ENCODE peak calls at places on chromosomes 5 and 9, in six cellular contexts. One of them, this sample, is unnamed.

GRCh38 chr9:124840300-124840833 is 12.9 kb upstream of the WDR38 start:
- DNase-seq in left ventricle myocardium inferior: no peak
- DNase-seq in neuronal stem cell: no peak
- DNase-seq in H1: no peak
- DNase-seq in tibial nerve: no peak
- DNase-seq in OCI-LY7: no peak
- DNase-seq in this sample: no peak

GRCh38 chr9:71042448-71042847 is 79.0 kb downstream of the TRPM3 start:
- DNase-seq in neuronal stem cell: no peak
- DNase-seq in left ventricle myocardium inferior: no peak
- DNase-seq in OCI-LY7: no peak
- DNase-seq in tibial nerve: no peak
- DNase-seq in H1: no peak
- DNase-seq in this sample: no peak

GRCh38 chr5:68504306-68504705 is 288.8 kb downstream of the PIK3R1 start:
- DNase-seq in left ventricle myocardium inferior: no peak
- DNase-seq in neuronal stem cell: no peak
- DNase-seq in OCI-LY7: no peak
- DNase-seq in H1: no peak
- DNase-seq in tibial nerve: no peak
- DNase-seq in this sample: no peak

GRCh38 chr9:126699401-126699851 is 85.7 kb downstream of the LMX1B start:
- DNase-seq in left ventricle myocardium inferior: no peak
- DNase-seq in tibial nerve: no peak
- DNase-seq in H1: no peak
- DNase-seq in neuronal stem cell: no peak
- DNase-seq in OCI-LY7: no peak
- DNase-seq in this sample: no peak

GRCh38 chr5:131637694-131638093 is 2.7 kb upstream of the RAPGEF6 start:
- DNase-seq in H1: no peak
- DNase-seq in left ventricle myocardium inferior: no peak
- DNase-seq in tibial nerve: no peak
- DNase-seq in OCI-LY7: no peak
- DNase-seq in neuronal stem cell: no peak
- DNase-seq in this sample: no peak

GRCh38 chr5:172123269-172123692 is 64.7 kb downstream of the STK10 start:
- DNase-seq in tibial nerve: peak; percentile 65
- DNase-seq in neuronal stem cell: no peak
- DNase-seq in left ventricle myocardium inferior: peak; percentile 84
- DNase-seq in OCI-LY7: no peak
- DNase-seq in H1: no peak
- DNase-seq in this sample: no peak

GRCh38 chr9:111056554-111056953 is 18.3 kb upstream of the LPAR1 start:
- DNase-seq in left ventricle myocardium inferior: no peak
- DNase-seq in neuronal stem cell: no peak
- DNase-seq in OCI-LY7: no peak
- DNase-seq in H1: no peak
- DNase-seq in tibial nerve: no peak
- DNase-seq in this sample: no peak

GRCh38 chr9:88198346-88198807 is 60.1 kb upstream of the SPATA31C2 start:
- DNase-seq in OCI-LY7: peak; percentile 4
- DNase-seq in tibial nerve: no peak
- DNase-seq in left ventricle myocardium inferior: no peak
- DNase-seq in H1: no peak
- DNase-seq in neuronal stem cell: no peak
- DNase-seq in this sample: no peak

GRCh38 chr5:59260973-59261372 is 632.6 kb downstream of the PDE4D start:
- DNase-seq in neuronal stem cell: no peak
- DNase-seq in OCI-LY7: no peak
- DNase-seq in left ventricle myocardium inferior: no peak
- DNase-seq in tibial nerve: no peak
- DNase-seq in H1: no peak
- DNase-seq in this sample: no peak

GRCh38 chr5:110590187-110590586 is 136.3 kb downstream of the TMEM232 start:
- DNase-seq in neuronal stem cell: no peak
- DNase-seq in H1: no peak
- DNase-seq in OCI-LY7: peak; percentile 4
- DNase-seq in left ventricle myocardium inferior: no peak
- DNase-seq in tibial nerve: no peak
- DNase-seq in this sample: peak; percentile 1

GRCh38 chr5:65029178-65029577 is 260.4 kb downstream of the CWC27 start:
- DNase-seq in OCI-LY7: no peak
- DNase-seq in neuronal stem cell: no peak
- DNase-seq in tibial nerve: no peak
- DNase-seq in H1: no peak
- DNase-seq in left ventricle myocardium inferior: no peak
- DNase-seq in this sample: no peak

GRCh38 chr9:127776919-127777280 is 1.6 kb downstream of the SH2D3C start:
- DNase-seq in tibial nerve: no peak
- DNase-seq in H1: no peak
- DNase-seq in left ventricle myocardium inferior: no peak
- DNase-seq in neuronal stem cell: no peak
- DNase-seq in OCI-LY7: peak; percentile 61
- DNase-seq in this sample: no peak

GRCh38 chr9:127778280-127779135 is at the start of gene SH2D3C:
- DNase-seq in H1: no peak
- DNase-seq in OCI-LY7: peak; percentile 77
- DNase-seq in tibial nerve: no peak
- DNase-seq in neuronal stem cell: no peak
- DNase-seq in left ventricle myocardium inferior: peak; percentile 67
- DNase-seq in this sample: no peak

GRCh38 chr9:127780126-127780885 is 1.8 kb upstream of the SH2D3C start:
- DNase-seq in tibial nerve: no peak
- DNase-seq in OCI-LY7: peak; percentile 43
- DNase-seq in H1: no peak
- DNase-seq in left ventricle myocardium inferior: no peak
- DNase-seq in neuronal stem cell: no peak
- DNase-seq in this sample: no peak

GRCh38 chr9:127777368-127777960 is 1.0 kb downstream of the SH2D3C start:
- DNase-seq in neuronal stem cell: no peak
- DNase-seq in tibial nerve: no peak
- DNase-seq in H1: no peak
- DNase-seq in left ventricle myocardium inferior: no peak
- DNase-seq in OCI-LY7: peak; percentile 37
- DNase-seq in this sample: peak; percentile 43

GRCh38 chr9:127779136-127779981 is 893 bp upstream of the SH2D3C start:
- DNase-seq in left ventricle myocardium inferior: no peak
- DNase-seq in H1: no peak
- DNase-seq in OCI-LY7: peak; percentile 94
- DNase-seq in tibial nerve: no peak
- DNase-seq in neuronal stem cell: no peak
- DNase-seq in this sample: peak; percentile 33
- H3K4me3 ChIP-seq in left ventricle myocardium inferior: peak overlapping the region; percentile 52
- H3K4me3 ChIP-seq in H1: no peak overlapping the region
- H3K4me3 ChIP-seq in OCI-LY7: peak overlapping the region; percentile 88
- H3K4me3 ChIP-seq in tibial nerve: no peak overlapping the region
- H3K4me3 ChIP-seq in neuronal stem cell: no peak overlapping the region
- H3K4me3 ChIP-seq in this sample: peak overlapping the region; percentile 61

DNA sequence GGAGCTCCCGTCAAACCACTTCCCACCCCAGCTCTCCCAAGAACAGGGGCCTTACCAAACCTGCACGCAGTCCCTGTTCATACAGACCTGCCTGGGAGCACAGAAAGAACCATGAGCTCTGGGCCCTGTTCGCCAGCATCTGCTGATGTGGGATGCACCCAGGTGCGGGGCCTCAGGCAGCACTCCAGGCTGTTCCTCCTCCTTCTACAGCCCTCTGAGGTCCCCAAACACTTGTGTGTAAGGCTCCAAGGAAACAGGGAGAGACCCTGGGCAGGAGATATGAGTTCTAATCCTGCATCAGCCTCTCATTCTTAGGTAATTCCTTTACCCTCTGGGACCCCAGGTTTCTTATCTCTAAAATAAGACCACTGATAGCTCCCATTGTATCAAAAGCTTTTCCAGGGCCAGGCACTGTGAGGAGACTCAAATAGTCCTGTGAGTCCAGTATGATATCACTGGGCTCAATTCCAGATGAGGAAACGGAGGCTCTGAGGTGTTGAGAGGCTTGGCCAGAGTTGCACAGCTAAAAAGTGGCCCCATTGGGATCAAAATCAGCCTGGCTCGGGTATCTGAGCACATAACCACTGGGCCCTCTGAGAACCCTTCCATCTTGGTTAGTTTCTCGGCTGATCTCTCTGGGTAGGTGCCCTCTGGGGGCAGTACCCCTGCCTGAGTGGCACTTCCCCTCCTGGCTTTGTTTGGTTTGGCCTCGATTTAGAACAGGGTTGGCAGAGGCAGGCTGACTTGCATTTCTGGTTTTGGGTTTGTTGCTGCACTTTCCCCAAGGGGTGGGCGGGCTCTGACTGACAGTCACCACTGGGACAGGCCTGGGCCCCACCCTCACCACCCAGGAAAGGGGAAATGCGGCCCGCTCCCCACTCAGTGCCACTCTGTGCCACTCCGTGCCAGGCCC is 116.8 kb downstream of the RGS3 start:
- DNase-seq in tibial nerve: peak; percentile 53
- DNase-seq in neuronal stem cell: no peak
- DNase-seq in left ventricle myocardium inferior: peak; percentile 80
- DNase-seq in H1: no peak
- DNase-seq in OCI-LY7: peak; percentile 58
- DNase-seq in this sample: peak; percentile 83
- H3K27ac ChIP-seq in tibial nerve: peak overlapping the region; percentile 74
- H3K27ac ChIP-seq in neuronal stem cell: no peak overlapping the region
- H3K27ac ChIP-seq in left ventricle myocardium inferior: peak overlapping the region; percentile 94
- H3K27ac ChIP-seq in H1: no peak overlapping the region
- H3K27ac ChIP-seq in OCI-LY7: peak overlapping the region; percentile 96
- H3K27ac ChIP-seq in this sample: peak overlapping the region; percentile 80

DNA sequence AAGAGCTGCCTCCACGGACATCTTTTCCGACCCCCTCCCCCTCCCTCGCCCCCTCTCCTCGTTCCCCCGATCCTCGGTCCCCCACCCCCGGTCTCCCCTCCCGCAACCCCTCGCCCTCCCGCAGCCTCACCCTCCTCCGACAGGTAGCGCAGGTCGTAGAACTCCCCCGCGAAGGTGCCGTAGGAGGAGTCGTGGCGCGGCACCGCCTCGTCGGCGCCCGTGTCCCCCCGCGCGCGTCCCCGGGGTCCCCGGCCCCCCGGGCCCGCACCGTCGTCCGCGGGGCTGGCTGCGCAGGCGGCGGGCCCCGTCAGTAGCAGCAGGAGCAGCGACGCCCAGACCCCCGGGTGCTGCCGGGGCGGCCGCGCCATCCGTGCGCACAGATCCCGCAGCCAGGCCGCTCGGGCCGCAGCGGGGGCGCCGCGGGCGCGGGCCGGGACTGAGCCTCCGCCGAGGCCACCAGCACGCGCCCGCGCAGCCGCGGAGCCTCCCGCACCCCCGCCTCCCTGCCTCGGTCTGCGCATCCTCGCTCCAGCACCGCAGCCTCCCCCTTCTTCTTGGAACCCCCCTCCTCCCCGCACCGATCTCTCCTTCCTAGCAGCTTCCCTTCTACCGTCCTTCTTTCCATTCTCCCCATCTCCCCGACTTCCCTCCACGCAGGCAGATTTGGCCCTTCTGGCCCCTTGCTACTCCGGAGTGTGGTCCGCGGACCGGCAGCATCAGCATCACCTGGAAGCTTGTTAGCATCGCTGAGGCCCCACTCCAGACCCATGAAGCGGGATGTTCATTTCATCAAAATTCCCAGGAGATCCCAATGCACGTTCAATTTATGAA is at the start of gene FRRS1L:
- DNase-seq in OCI-LY7: no peak
- DNase-seq in neuronal stem cell: peak; percentile 35
- DNase-seq in H1: no peak
- DNase-seq in tibial nerve: no peak
- DNase-seq in left ventricle myocardium inferior: no peak
- DNase-seq in this sample: no peak
- H3K4me3 ChIP-seq in OCI-LY7: no peak within 1 kb of the TSS
- H3K4me3 ChIP-seq in neuronal stem cell: peak within 1 kb of the TSS; percentile 34
- H3K4me3 ChIP-seq in H1: peak within 1 kb of the TSS; percentile 48
- H3K4me3 ChIP-seq in tibial nerve: peak within 1 kb of the TSS; percentile 22
- H3K4me3 ChIP-seq in left ventricle myocardium inferior: peak within 1 kb of the TSS; percentile 47
- H3K4me3 ChIP-seq in this sample: no peak within 1 kb of the TSS

GRCh38 chr5:159091596-159091995 is 8.1 kb downstream of the EBF1 start:
- DNase-seq in OCI-LY7: no peak
- DNase-seq in neuronal stem cell: no peak
- DNase-seq in left ventricle myocardium inferior: no peak
- DNase-seq in tibial nerve: no peak
- DNase-seq in H1: no peak
- DNase-seq in this sample: no peak
- H3K27ac ChIP-seq in OCI-LY7: no peak overlapping the region
- H3K27ac ChIP-seq in neuronal stem cell: no peak overlapping the region
- H3K27ac ChIP-seq in left ventricle myocardium inferior: peak overlapping the region; percentile 96
- H3K27ac ChIP-seq in tibial nerve: no peak overlapping the region
- H3K27ac ChIP-seq in H1: no peak overlapping the region
- H3K27ac ChIP-seq in this sample: no peak overlapping the region

GRCh38 chr5:78287833-78288232 is 6.7 kb downstream of the AP3B1 start:
- DNase-seq in neuronal stem cell: no peak
- DNase-seq in OCI-LY7: no peak
- DNase-seq in H1: no peak
- DNase-seq in left ventricle myocardium inferior: no peak
- DNase-seq in tibial nerve: no peak
- DNase-seq in this sample: no peak

GRCh38 chr5:78288246-78288645 is 6.3 kb downstream of the AP3B1 start:
- DNase-seq in neuronal stem cell: no peak
- DNase-seq in left ventricle myocardium inferior: no peak
- DNase-seq in OCI-LY7: no peak
- DNase-seq in tibial nerve: no peak
- DNase-seq in H1: no peak
- DNase-seq in this sample: no peak

GRCh38 chr5:78286288-78286687 is 8.2 kb downstream of the AP3B1 start:
- DNase-seq in OCI-LY7: no peak
- DNase-seq in left ventricle myocardium inferior: no peak
- DNase-seq in tibial nerve: no peak
- DNase-seq in H1: no peak
- DNase-seq in neuronal stem cell: no peak
- DNase-seq in this sample: no peak

GRCh38 chr5:78283802-78284201 is 10.7 kb downstream of the AP3B1 start:
- DNase-seq in H1: no peak
- DNase-seq in OCI-LY7: no peak
- DNase-seq in left ventricle myocardium inferior: no peak
- DNase-seq in tibial nerve: no peak
- DNase-seq in neuronal stem cell: no peak
- DNase-seq in this sample: no peak

GRCh38 chr5:78287169-78287568 is 7.3 kb downstream of the AP3B1 start:
- DNase-seq in left ventricle myocardium inferior: no peak
- DNase-seq in H1: no peak
- DNase-seq in OCI-LY7: no peak
- DNase-seq in neuronal stem cell: no peak
- DNase-seq in tibial nerve: no peak
- DNase-seq in this sample: no peak
- H3K4me3 ChIP-seq in left ventricle myocardium inferior: no peak overlapping the region
- H3K4me3 ChIP-seq in H1: no peak overlapping the region
- H3K4me3 ChIP-seq in OCI-LY7: no peak overlapping the region
- H3K4me3 ChIP-seq in neuronal stem cell: no peak overlapping the region
- H3K4me3 ChIP-seq in tibial nerve: no peak overlapping the region
- H3K4me3 ChIP-seq in this sample: no peak overlapping the region